ENCODE peak calls at places on chromosomes 4 and X, in six cellular contexts. One of them, this sample, is unnamed. For H3K9me3, the result is how much of the 10 kb centered on the place peaks cover.

GRCh38 chr4:8055206-8055605 is 103.4 kb downstream of the ABLIM2 start:
- DNase-seq in Panc1: no peak
- DNase-seq in right atrium auricular region: no peak
- DNase-seq in stomach: no peak
- DNase-seq in CD4-positive, alpha-beta T cell: no peak
- DNase-seq in GM23248: no peak
- DNase-seq in this sample: no peak

GRCh38 chr4:184163813-184164212 is 53.9 kb downstream of the ENPP6 start:
- DNase-seq in right atrium auricular region: peak
- DNase-seq in GM23248: peak
- DNase-seq in stomach: peak
- DNase-seq in CD4-positive, alpha-beta T cell: no peak
- DNase-seq in Panc1: no peak
- DNase-seq in this sample: no peak

GRCh38 chr4:114237997-114238396 is 258.6 kb upstream of the ARSJ start:
- DNase-seq in stomach: no peak
- DNase-seq in GM23248: no peak
- DNase-seq in right atrium auricular region: no peak
- DNase-seq in CD4-positive, alpha-beta T cell: no peak
- DNase-seq in Panc1: no peak
- DNase-seq in this sample: no peak

GRCh38 chr4:24980064-24980690 is 50.6 kb downstream of the LGI2 start:
- DNase-seq in right atrium auricular region: peak
- DNase-seq in GM23248: peak
- DNase-seq in CD4-positive, alpha-beta T cell: peak
- DNase-seq in Panc1: peak
- DNase-seq in stomach: peak
- DNase-seq in this sample: no peak

GRCh38 chrX:72296991-72297390 is 8.7 kb downstream of the CITED1 start:
- DNase-seq in stomach: no peak
- DNase-seq in GM23248: peak
- DNase-seq in right atrium auricular region: no peak
- DNase-seq in CD4-positive, alpha-beta T cell: no peak
- DNase-seq in Panc1: no peak
- DNase-seq in this sample: no peak

GRCh38 chr4:87965501-87965975 is 10.0 kb upstream of the SPP1 start:
- DNase-seq in GM23248: no peak
- DNase-seq in CD4-positive, alpha-beta T cell: no peak
- DNase-seq in stomach: no peak
- DNase-seq in right atrium auricular region: no peak
- DNase-seq in Panc1: no peak
- DNase-seq in this sample: no peak

GRCh38 chr4:84814100-84814750 is 152.3 kb downstream of the WDFY3 start:
- DNase-seq in stomach: peak
- DNase-seq in right atrium auricular region: no peak
- DNase-seq in CD4-positive, alpha-beta T cell: no peak
- DNase-seq in GM23248: peak
- DNase-seq in Panc1: peak
- DNase-seq in this sample: no peak

GRCh38 chr4:27009539-27009938 is 148.9 kb downstream of the STIM2 start:
- DNase-seq in right atrium auricular region: no peak
- DNase-seq in Panc1: no peak
- DNase-seq in stomach: no peak
- DNase-seq in GM23248: peak
- DNase-seq in CD4-positive, alpha-beta T cell: no peak
- DNase-seq in this sample: no peak

GRCh38 chrX:120746153-120746552 is 116.3 kb upstream of the C1GALT1C1 start:
- DNase-seq in right atrium auricular region: no peak
- DNase-seq in stomach: no peak
- DNase-seq in Panc1: no peak
- DNase-seq in CD4-positive, alpha-beta T cell: no peak
- DNase-seq in GM23248: no peak
- DNase-seq in this sample: no peak

GRCh38 chr4:189046642-189047041 is 894.0 kb upstream of the FRG1 start:
- DNase-seq in GM23248: peak
- DNase-seq in Panc1: no peak
- DNase-seq in CD4-positive, alpha-beta T cell: no peak
- DNase-seq in right atrium auricular region: no peak
- DNase-seq in stomach: no peak
- DNase-seq in this sample: no peak

GRCh38 chr4:39446842-39447573 is 11.7 kb downstream of the RPL9 start:
- DNase-seq in right atrium auricular region: peak
- DNase-seq in GM23248: peak
- DNase-seq in CD4-positive, alpha-beta T cell: peak
- DNase-seq in Panc1: no peak
- DNase-seq in stomach: peak
- DNase-seq in this sample: peak

GRCh38 chr4:25863347-25863784 is 578 bp upstream of the SEL1L3 start:
- DNase-seq in CD4-positive, alpha-beta T cell: no peak
- DNase-seq in GM23248: no peak
- DNase-seq in right atrium auricular region: no peak
- DNase-seq in stomach: peak
- DNase-seq in Panc1: no peak
- DNase-seq in this sample: no peak

GRCh38 chrX:150155396-150156048 is 207.6 kb upstream of the MAMLD1 start:
- DNase-seq in Panc1: no peak
- DNase-seq in GM23248: peak
- DNase-seq in stomach: no peak
- DNase-seq in CD4-positive, alpha-beta T cell: no peak
- DNase-seq in right atrium auricular region: no peak
- DNase-seq in this sample: no peak

GRCh38 chrX:78643106-78643505 is 16.0 kb downstream of the RTL3 start:
- DNase-seq in GM23248: no peak
- DNase-seq in stomach: no peak
- DNase-seq in Panc1: no peak
- DNase-seq in CD4-positive, alpha-beta T cell: no peak
- DNase-seq in right atrium auricular region: no peak
- DNase-seq in this sample: no peak
- H3K9me3 ChIP-seq in GM23248: under half
- H3K9me3 ChIP-seq in stomach: under half
- H3K9me3 ChIP-seq in Panc1: under half
- H3K9me3 ChIP-seq in CD4-positive, alpha-beta T cell: under half
- H3K9me3 ChIP-seq in right atrium auricular region: under half
- H3K9me3 ChIP-seq in this sample: under half

DNA sequence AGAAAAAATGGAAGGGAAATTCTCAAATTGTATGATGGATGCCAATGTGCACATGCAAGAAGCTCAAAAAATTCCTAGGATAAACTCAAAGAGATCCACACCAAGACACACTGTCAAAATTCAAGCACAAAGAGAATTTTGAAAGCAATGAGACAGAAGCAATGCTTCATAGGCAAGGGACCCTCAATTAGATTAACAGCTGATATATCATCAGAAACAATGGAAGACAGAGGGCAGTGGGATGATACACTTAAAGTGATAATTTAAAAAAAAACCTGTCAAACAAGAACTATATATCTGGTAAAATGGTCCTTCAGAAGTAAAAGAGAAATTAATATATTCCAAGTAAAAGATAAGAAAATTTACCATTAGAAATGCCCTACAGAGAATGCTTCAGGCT is 306.3 kb upstream of the PCDH7 start:
- DNase-seq in right atrium auricular region: no peak
- DNase-seq in GM23248: peak
- DNase-seq in Panc1: no peak
- DNase-seq in CD4-positive, alpha-beta T cell: no peak
- DNase-seq in stomach: no peak
- DNase-seq in this sample: no peak
- H3K9me3 ChIP-seq in right atrium auricular region: under half
- H3K9me3 ChIP-seq in GM23248: under half
- H3K9me3 ChIP-seq in Panc1: under half
- H3K9me3 ChIP-seq in CD4-positive, alpha-beta T cell: under half
- H3K9me3 ChIP-seq in stomach: under half
- H3K9me3 ChIP-seq in this sample: under half

GRCh38 chr4:19047481-19047880 is 1025.9 kb upstream of the LCORL start:
- DNase-seq in Panc1: no peak
- DNase-seq in CD4-positive, alpha-beta T cell: no peak
- DNase-seq in GM23248: no peak
- DNase-seq in stomach: no peak
- DNase-seq in right atrium auricular region: no peak
- DNase-seq in this sample: no peak
- H3K9me3 ChIP-seq in Panc1: under half
- H3K9me3 ChIP-seq in CD4-positive, alpha-beta T cell: under half
- H3K9me3 ChIP-seq in GM23248: under half
- H3K9me3 ChIP-seq in stomach: under half
- H3K9me3 ChIP-seq in right atrium auricular region: under half
- H3K9me3 ChIP-seq in this sample: under half

GRCh38 chrX:63551856-63552255 is 200.7 kb upstream of the SPIN4 start:
- DNase-seq in CD4-positive, alpha-beta T cell: no peak
- DNase-seq in stomach: no peak
- DNase-seq in GM23248: no peak
- DNase-seq in Panc1: no peak
- DNase-seq in right atrium auricular region: no peak
- DNase-seq in this sample: no peak
- H3K9me3 ChIP-seq in CD4-positive, alpha-beta T cell: under half
- H3K9me3 ChIP-seq in stomach: under half
- H3K9me3 ChIP-seq in GM23248: under half
- H3K9me3 ChIP-seq in Panc1: under half
- H3K9me3 ChIP-seq in right atrium auricular region: under half
- H3K9me3 ChIP-seq in this sample: under half

GRCh38 chr4:165472943-165473676 is 94.3 kb downstream of the CPE start:
- DNase-seq in Panc1: no peak
- DNase-seq in stomach: no peak
- DNase-seq in CD4-positive, alpha-beta T cell: no peak
- DNase-seq in GM23248: no peak
- DNase-seq in right atrium auricular region: no peak
- DNase-seq in this sample: no peak

GRCh38 chr4:165464338-165464737 is 85.5 kb downstream of the CPE start:
- DNase-seq in stomach: no peak
- DNase-seq in Panc1: no peak
- DNase-seq in CD4-positive, alpha-beta T cell: no peak
- DNase-seq in right atrium auricular region: no peak
- DNase-seq in GM23248: no peak
- DNase-seq in this sample: no peak

GRCh38 chr4:165474784-165475705 is 96.2 kb downstream of the CPE start:
- DNase-seq in stomach: no peak
- DNase-seq in CD4-positive, alpha-beta T cell: no peak
- DNase-seq in Panc1: no peak
- DNase-seq in GM23248: no peak
- DNase-seq in right atrium auricular region: no peak
- DNase-seq in this sample: no peak

GRCh38 chr4:165464813-165465381 is 86.1 kb downstream of the CPE start:
- DNase-seq in CD4-positive, alpha-beta T cell: peak
- DNase-seq in stomach: no peak
- DNase-seq in GM23248: peak
- DNase-seq in right atrium auricular region: no peak
- DNase-seq in Panc1: no peak
- DNase-seq in this sample: no peak

GRCh38 chr4:165470009-165470408 is 91.2 kb downstream of the CPE start:
- DNase-seq in stomach: no peak
- DNase-seq in GM23248: no peak
- DNase-seq in CD4-positive, alpha-beta T cell: no peak
- DNase-seq in Panc1: no peak
- DNase-seq in right atrium auricular region: no peak
- DNase-seq in this sample: no peak
- H3K9me3 ChIP-seq in stomach: under half
- H3K9me3 ChIP-seq in GM23248: under half
- H3K9me3 ChIP-seq in CD4-positive, alpha-beta T cell: under half
- H3K9me3 ChIP-seq in Panc1: under half
- H3K9me3 ChIP-seq in right atrium auricular region: under half
- H3K9me3 ChIP-seq in this sample: under half

GRCh38 chr4:181261279-181261678 is 981.9 kb upstream of the TENM3 start:
- DNase-seq in stomach: no peak
- DNase-seq in CD4-positive, alpha-beta T cell: no peak
- DNase-seq in Panc1: no peak
- DNase-seq in right atrium auricular region: no peak
- DNase-seq in GM23248: no peak
- DNase-seq in this sample: no peak

GRCh38 chr4:181258569-181258968 is 984.6 kb upstream of the TENM3 start:
- DNase-seq in GM23248: no peak
- DNase-seq in CD4-positive, alpha-beta T cell: no peak
- DNase-seq in right atrium auricular region: no peak
- DNase-seq in Panc1: no peak
- DNase-seq in stomach: no peak
- DNase-seq in this sample: no peak

GRCh38 chr4:181264908-181265307 is 978.3 kb upstream of the TENM3 start:
- DNase-seq in right atrium auricular region: no peak
- DNase-seq in GM23248: no peak
- DNase-seq in CD4-positive, alpha-beta T cell: no peak
- DNase-seq in Panc1: no peak
- DNase-seq in stomach: no peak
- DNase-seq in this sample: no peak

GRCh38 chr4:181254771-181255170 is 988.4 kb upstream of the TENM3 start:
- DNase-seq in right atrium auricular region: no peak
- DNase-seq in Panc1: no peak
- DNase-seq in stomach: no peak
- DNase-seq in GM23248: no peak
- DNase-seq in CD4-positive, alpha-beta T cell: no peak
- DNase-seq in this sample: no peak

DNA sequence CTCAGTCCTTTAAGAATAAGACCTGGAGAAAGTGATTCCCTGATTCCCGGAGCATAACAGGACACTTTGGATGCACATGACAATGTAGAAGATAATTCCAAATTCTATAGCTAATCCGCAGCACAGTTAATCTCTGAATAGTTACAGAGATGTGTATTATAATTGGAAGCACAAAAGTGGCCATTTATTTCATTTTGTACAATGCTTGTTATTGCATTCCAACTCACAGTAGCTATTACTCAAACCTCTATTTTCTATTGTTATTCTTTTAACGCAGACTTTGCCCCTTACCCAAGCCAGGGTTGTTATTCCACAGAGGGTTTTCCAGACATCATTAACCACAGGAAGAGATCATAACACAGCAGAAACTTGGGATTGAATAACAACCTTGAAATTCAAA is 984.1 kb upstream of the TENM3 start:
- DNase-seq in right atrium auricular region: no peak
- DNase-seq in stomach: no peak
- DNase-seq in GM23248: no peak
- DNase-seq in Panc1: no peak
- DNase-seq in CD4-positive, alpha-beta T cell: no peak
- DNase-seq in this sample: no peak
- H3K9me3 ChIP-seq in right atrium auricular region: under half
- H3K9me3 ChIP-seq in stomach: under half
- H3K9me3 ChIP-seq in GM23248: under half
- H3K9me3 ChIP-seq in Panc1: under half
- H3K9me3 ChIP-seq in CD4-positive, alpha-beta T cell: under half
- H3K9me3 ChIP-seq in this sample: under half